ENCODE peak calls at places on chromosomes 12 and 14, in nine cellular contexts. J is lower lobe of right lung, I is SK-N-SH, V is left ventricle myocardium inferior, S is stomach, G is cardiac muscle cell, W is choroid plexus epithelial cell, E is dorsolateral prefrontal cortex, X is AG09309. Q is an unnamed sample.

GRCh38 chr12:80442426-80443222 is 1.4 kb upstream of the PTPRQ start:
- DNase-seq in W (peak), E (no peak), V (no peak), S (no peak), J (no peak), X (no peak), G (peak), I (no peak), Q (no peak)

GRCh38 chr12:59808317-59808910 is 212.6 kb downstream of the SLC16A7 start:
- DNase-seq in V (no peak), G (peak), S (no peak), E (no peak), I (peak), X (no peak), W (peak), J (no peak), Q (no peak)

GRCh38 chr14:104972301-104973211 is 5.6 kb downstream of the AHNAK2 start:
- DNase-seq in W (no peak), E (no peak), I (no peak), S (peak), J (peak), G (no peak), X (no peak), V (peak), Q (no peak)

GRCh38 chr12:104316936-104317335 is 13.4 kb downstream of the EID3 start:
- DNase-seq in G (no peak), S (no peak), W (no peak), V (no peak), X (no peak), E (no peak), I (no peak), J (no peak), Q (no peak)

GRCh38 chr14:23364164-23364571 is 804 bp downstream of the EFS start:
- DNase-seq in I (peak), S (no peak), G (no peak), V (no peak), E (peak), W (no peak), X (no peak), J (no peak), Q (no peak)

GRCh38 chr12:78568326-78569020 is 296.1 kb upstream of the SYT1 start:
- DNase-seq in X (no peak), G (no peak), J (no peak), V (no peak), I (no peak), E (no peak), S (no peak), W (no peak), Q (no peak)

GRCh38 chr14:104805326-104805678 is 4.4 kb downstream of the ZBTB42 start:
- DNase-seq in V (no peak), X (no peak), W (peak), S (peak), E (no peak), J (peak), I (peak), G (peak), Q (no peak)

GRCh38 chr12:24066865-24067264 is 117.4 kb upstream of the SOX5 start:
- DNase-seq in G (peak), V (no peak), I (no peak), S (no peak), J (no peak), W (peak), E (no peak), X (peak), Q (no peak)

GRCh38 chr14:65751510-65751909 is 339.0 kb downstream of the FUT8 start:
- DNase-seq in I (no peak), V (no peak), W (no peak), S (no peak), J (no peak), E (no peak), X (no peak), G (no peak), Q (no peak)

GRCh38 chr12:132710062-132710421 is 600 bp upstream of the PGAM5 start:
- DNase-seq in I (no peak), V (no peak), G (no peak), W (no peak), E (no peak), X (no peak), J (peak), S (no peak), Q (no peak)

GRCh38 chr12:69688496-69689427 is 10.3 kb downstream of the BEST3 start:
- DNase-seq in X (peak), J (peak), I (peak), S (peak), V (peak), E (peak), W (peak), G (peak), Q (peak)

GRCh38 chr12:68646484-68646883 is 35.8 kb downstream of the RAP1B start:
- DNase-seq in V (no peak), I (no peak), W (no peak), X (no peak), S (no peak), J (no peak), E (no peak), G (no peak), Q (no peak)

GRCh38 chr14:61491224-61491623 is 169.8 kb downstream of the PRKCH start:
- DNase-seq in E (no peak), J (no peak), V (no peak), I (no peak), X (no peak), G (no peak), S (no peak), W (no peak), Q (no peak)

GRCh38 chr14:42554091-42554490 is 947.4 kb downstream of the LRFN5 start:
- DNase-seq in S (no peak), X (no peak), G (no peak), J (no peak), W (no peak), E (no peak), V (no peak), I (no peak), Q (no peak)

GRCh38 chr14:104596451-104596918 is 8.1 kb downstream of the TMEM179 start:
- DNase-seq in G (no peak), I (peak), W (no peak), V (peak), S (no peak), E (no peak), J (no peak), X (no peak), Q (peak)

GRCh38 chr12:87300-87699 is 20.7 kb downstream of the IQSEC3 start:
- DNase-seq in X (no peak), S (no peak), W (peak), G (peak), I (no peak), J (no peak), V (no peak), E (no peak), Q (no peak)

GRCh38 chr12:3241621-3242020 is 164.4 kb downstream of the TSPAN9 start:
- DNase-seq in I (no peak), X (no peak), E (no peak), V (peak), G (no peak), J (no peak), W (no peak), S (no peak), Q (no peak)

GRCh38 chr14:62126885-62127478 is 364.8 kb downstream of the SNAPC1 start:
- DNase-seq in S (no peak), X (peak), W (peak), G (peak), J (no peak), E (no peak), V (no peak), I (peak), Q (no peak)

GRCh38 chr12:119715268-119715620 is 47.3 kb downstream of the PRKAB1 start:
- DNase-seq in S (no peak), G (peak), I (no peak), V (no peak), E (no peak), X (no peak), W (peak), J (no peak), Q (no peak)

GRCh38 chr14:104445832-104446381 is 133.7 kb upstream of the C14orf180 start:
- DNase-seq in G (no peak), J (no peak), E (no peak), S (peak), X (no peak), V (no peak), W (no peak), I (no peak), Q (no peak)

GRCh38 chr12:92047058-92047826 is 98.4 kb downstream of the BTG1 start:
- DNase-seq in S (no peak), I (no peak), J (no peak), X (no peak), V (no peak), G (peak), W (no peak), E (no peak), Q (no peak)

GRCh38 chr14:99333214-99333613 is 61.2 kb upstream of the BCL11B start:
- DNase-seq in X (no peak), G (no peak), S (no peak), V (no peak), J (no peak), I (no peak), E (no peak), W (no peak), Q (peak)

GRCh38 chr12:14741942-14742341 is 45.5 kb upstream of the GUCY2C start:
- DNase-seq in I (no peak), J (no peak), W (no peak), V (no peak), X (no peak), S (no peak), G (no peak), E (no peak), Q (no peak)

GRCh38 chr12:63037721-63038120 is 102.8 kb upstream of the PPM1H start:
- DNase-seq in V (no peak), J (no peak), X (no peak), E (no peak), I (no peak), G (no peak), S (no peak), W (no peak), Q (no peak)

GRCh38 chr12:132443091-132443490 is 46.9 kb upstream of the FBRSL1 start:
- DNase-seq in G (no peak), J (no peak), X (no peak), S (no peak), V (no peak), I (no peak), W (no peak), E (no peak), Q (no peak)

GRCh38 chr12:126719886-126720666 is 1546.9 kb upstream of the TMEM132C start:
- DNase-seq in J (no peak), I (no peak), V (no peak), W (no peak), X (no peak), E (no peak), S (no peak), G (no peak), Q (no peak)

GRCh38 chr14:32259368-32260013 is 56.4 kb upstream of the RNU6-8 start:
- DNase-seq in W (peak), X (peak), S (no peak), E (no peak), J (no peak), V (no peak), I (peak), G (peak), Q (no peak)

GRCh38 chr12:3515506-3515905 is 24.5 kb downstream of the PRMT8 start:
- DNase-seq in V (no peak), E (no peak), G (no peak), I (no peak), J (no peak), X (no peak), S (no peak), W (no peak), Q (no peak)

GRCh38 chr14:25896777-25897176 is 701.1 kb downstream of the NOVA1 start:
- DNase-seq in X (no peak), W (no peak), J (no peak), I (no peak), E (no peak), G (no peak), S (no peak), V (no peak), Q (no peak)

GRCh38 chr12:102551186-102551585 is 70.8 kb upstream of the IGF1 start:
- DNase-seq in V (no peak), J (no peak), G (no peak), S (no peak), E (no peak), X (no peak), W (no peak), I (no peak), Q (no peak)

GRCh38 chr12:44372259-44372658 is 503.9 kb downstream of the NELL2 start:
- DNase-seq in V (no peak), X (peak), W (no peak), J (no peak), E (no peak), I (peak), S (no peak), G (peak), Q (no peak)

GRCh38 chr12:98260276-98260675 is 255.1 kb upstream of the TMPO start:
- DNase-seq in G (no peak), V (no peak), J (no peak), I (no peak), S (no peak), E (no peak), X (no peak), W (no peak), Q (no peak)

GRCh38 chr12:24595652-24596235 is 353.2 kb downstream of the BCAT1 start:
- DNase-seq in X (no peak), I (peak), E (no peak), W (peak), G (peak), V (no peak), J (no peak), S (no peak), Q (no peak)

GRCh38 chr12:98671459-98671858 is 26.4 kb downstream of the APAF1 start:
- DNase-seq in J (no peak), E (no peak), S (no peak), X (no peak), W (peak), G (peak), V (no peak), I (no peak), Q (no peak)

GRCh38 chr14:74861734-74862090 is 14.2 kb downstream of the PROX2 start:
- DNase-seq in E (no peak), G (no peak), W (no peak), I (no peak), S (no peak), V (no peak), J (no peak), X (no peak), Q (no peak)

GRCh38 chr12:77493769-77494168 is 336.9 kb upstream of the NAV3 start:
- DNase-seq in V (no peak), I (no peak), X (no peak), G (no peak), E (peak), J (no peak), W (no peak), S (no peak), Q (no peak)

GRCh38 chr12:3757261-3757660 is 4.4 kb upstream of the CRACR2A start:
- DNase-seq in S (peak), E (no peak), I (no peak), W (no peak), X (no peak), G (no peak), V (no peak), J (no peak), Q (no peak)

GRCh38 chr12:18462437-18462836 is 201.1 kb downstream of the PIK3C2G start:
- DNase-seq in E (no peak), V (no peak), S (no peak), J (no peak), I (no peak), G (peak), W (peak), X (peak), Q (no peak)

DNA sequence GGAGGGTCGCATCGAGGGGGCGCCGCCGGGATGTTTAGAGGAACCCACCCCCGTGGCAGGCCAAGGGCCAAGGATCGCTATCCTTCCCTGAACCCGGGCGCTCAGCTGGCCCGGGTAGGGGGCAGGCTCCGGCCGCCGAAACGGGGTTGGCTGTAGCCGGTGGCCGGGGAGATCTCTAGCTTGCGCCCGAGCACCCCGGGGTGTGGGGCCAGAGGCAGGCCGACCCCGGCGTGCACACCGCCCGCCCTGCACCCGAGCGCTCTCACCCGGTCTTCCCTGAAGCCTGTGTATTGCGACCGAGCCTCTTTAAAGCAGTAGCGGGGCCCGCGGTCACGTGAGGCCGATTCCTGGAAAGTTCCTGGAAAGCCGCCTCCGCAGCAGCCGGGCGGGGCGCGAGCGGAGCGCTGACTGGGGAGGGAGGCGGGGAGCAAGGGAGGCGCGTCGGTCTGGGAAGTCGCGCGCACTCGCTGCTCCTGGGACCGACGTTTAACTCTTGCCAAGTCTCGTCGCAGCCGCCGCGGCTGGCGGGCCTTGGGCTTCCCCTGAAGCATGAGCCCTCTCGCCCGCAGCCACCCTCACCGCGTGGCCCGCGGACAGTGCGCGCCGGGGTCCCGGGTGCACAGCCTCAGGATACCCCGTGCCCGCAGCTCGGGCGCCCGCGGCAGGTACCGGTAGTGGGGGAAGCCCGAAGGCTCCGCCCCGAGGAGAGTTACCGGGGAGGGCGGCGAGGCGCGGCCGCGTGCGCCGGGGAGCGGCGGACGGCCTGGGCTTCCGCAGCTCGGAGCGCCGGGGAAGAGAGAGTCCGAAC is 1.7 kb upstream of the SOCS2 start:
- DNase-seq in W (peak), G (peak), S (peak), I (peak), V (peak), X (peak), J (peak), E (peak), Q (peak)
- TF ChIP-seq CTCF in W (no peak), G (no peak), S (no peak), I (no peak), V (no peak), X (no peak), J (no peak), E (no peak), Q (no peak)

GRCh38 chr12:114006482-114007425 is 40.6 kb upstream of the RBM19 start:
- DNase-seq in V (no peak), J (no peak), E (no peak), S (no peak), X (no peak), G (no peak), I (no peak), W (no peak), Q (no peak)
- TF ChIP-seq CTCF in V (no peak), J (no peak), E (no peak), S (no peak), X (no peak), G (no peak), I (no peak), W (no peak), Q (no peak)

DNA sequence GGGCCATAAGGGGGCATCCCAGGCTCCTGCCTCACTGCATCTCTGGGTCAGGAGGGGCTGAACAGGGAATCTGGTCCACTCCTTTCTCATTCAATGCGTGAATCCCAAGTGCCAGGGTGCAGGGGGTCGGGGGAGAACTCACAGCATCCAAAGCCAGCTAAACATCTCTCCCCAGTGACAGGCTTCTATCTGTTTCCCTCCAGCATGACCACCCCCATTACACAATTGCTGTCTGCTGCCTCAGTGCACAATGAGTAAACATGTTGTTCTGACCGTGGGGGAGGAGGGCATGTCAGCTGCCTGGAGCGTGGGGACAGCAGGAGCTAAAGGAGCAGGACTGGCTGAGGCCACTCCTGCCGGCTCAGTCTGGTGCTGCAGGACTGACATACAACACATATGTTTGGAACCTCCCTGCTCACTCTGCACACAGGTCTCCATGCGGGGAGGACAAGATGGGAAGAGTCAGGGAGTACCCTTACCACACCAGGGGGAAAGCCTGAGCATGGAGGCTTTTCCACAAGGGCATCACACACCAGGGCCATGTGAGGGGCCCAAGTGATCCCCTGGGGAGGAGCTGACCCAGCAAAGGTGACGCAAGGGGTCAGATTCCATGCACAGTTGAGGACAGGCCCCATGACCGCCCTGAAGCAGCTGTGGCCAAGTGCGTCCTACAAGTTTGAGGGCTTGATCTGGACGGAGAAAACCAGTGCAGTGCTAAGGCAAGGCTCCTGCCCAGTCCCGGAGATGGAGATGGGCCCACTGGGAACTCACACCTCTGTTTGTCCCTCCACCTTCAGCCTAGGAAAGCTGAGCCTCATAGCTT is 1.4 kb downstream of the TNS2 start:
- DNase-seq in G (peak), X (no peak), W (peak), V (peak), J (no peak), I (no peak), S (peak), E (peak), Q (peak)
- TF ChIP-seq CTCF in G (peak), X (no peak), W (peak), V (peak), J (no peak), I (no peak), S (peak), E (peak), Q (peak)

GRCh38 chr14:22319526-22320352 is 269.3 kb downstream of the DAD1 start:
- DNase-seq in G (peak), X (peak), S (peak), E (peak), J (no peak), V (no peak), W (peak), I (peak), Q (no peak)
- TF ChIP-seq CTCF in G (peak), X (peak), S (peak), E (peak), J (peak), V (peak), W (peak), I (peak), Q (peak)

GRCh38 chr12:33628087-33628486 is 188.5 kb upstream of the SYT10 start:
- DNase-seq in V (no peak), G (no peak), J (no peak), W (no peak), S (no peak), E (no peak), I (no peak), X (no peak), Q (no peak)
- TF ChIP-seq CTCF in V (no peak), G (no peak), J (no peak), W (no peak), S (no peak), E (no peak), I (no peak), X (no peak), Q (no peak)

DNA sequence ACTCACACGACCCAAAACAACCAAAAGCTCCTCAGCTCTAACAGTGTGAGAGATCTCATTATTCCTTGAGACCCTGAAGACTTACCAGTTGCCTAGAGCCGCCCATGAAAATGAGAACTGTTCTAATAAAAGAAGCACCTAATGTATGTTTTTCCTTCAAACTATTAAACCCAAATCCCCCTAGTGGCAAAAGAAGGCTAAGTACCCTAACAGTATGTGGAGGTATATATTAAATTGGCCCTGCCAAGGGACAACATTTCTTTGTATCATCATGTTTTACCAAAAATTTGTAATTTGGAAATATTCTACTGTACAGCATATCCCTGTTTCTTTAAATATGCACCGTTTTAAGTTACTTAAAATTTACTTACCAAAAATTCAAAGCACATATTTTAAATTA is 38.0 kb upstream of the PPFIA2 start:
- DNase-seq in W (peak), I (peak), S (no peak), V (no peak), J (no peak), X (no peak), E (no peak), G (peak), Q (no peak)
- TF ChIP-seq CTCF in W (peak), I (peak), S (no peak), V (no peak), J (no peak), X (no peak), E (peak), G (peak), Q (peak)

DNA sequence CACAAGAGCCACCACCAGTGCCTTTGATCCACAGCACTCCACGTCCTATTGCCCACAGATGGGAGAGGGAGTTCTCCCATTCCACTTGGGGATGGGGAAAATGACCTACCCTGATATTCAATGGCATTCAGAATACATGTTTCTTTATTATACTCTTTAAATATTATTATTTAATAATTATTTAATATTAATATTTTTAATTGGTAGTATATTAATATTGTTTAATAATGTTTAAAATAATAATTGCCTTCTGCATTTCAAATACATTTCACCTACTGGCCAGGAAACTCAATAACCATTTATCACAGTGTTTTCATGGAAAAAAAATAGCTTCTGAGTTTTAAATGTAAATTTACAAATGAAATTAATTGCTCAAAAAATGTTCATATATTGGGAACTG is 127.4 kb upstream of the G2E3 start:
- DNase-seq in G (no peak), X (no peak), V (no peak), I (no peak), J (no peak), W (no peak), S (no peak), E (no peak), Q (no peak)
- TF ChIP-seq CTCF in G (no peak), X (no peak), V (no peak), I (no peak), J (no peak), W (no peak), S (no peak), E (no peak), Q (no peak)

Q was measured in chondrocyte.